ENCODE peak calls at places on chromosome 1, in five cellular contexts. W is adrenal gland, V is heart left ventricle, H is uterus, D is A549. X is an unnamed sample.

GRCh38 chr1:110634455-110635281 is 28.5 kb upstream of the KCNA2 start:
- DNase-seq in D (no peak), W (peak), V (peak), H (peak), X (peak)

GRCh38 chr1:25568834-25569598 is 25.6 kb downstream of the LDLRAP1 start:
- DNase-seq in D (peak), V (no peak), H (peak), W (peak), X (peak)

GRCh38 chr1:22428672-22429071 is 23.0 kb upstream of the ZBTB40 start:
- DNase-seq in D (peak), V (no peak), W (peak), H (no peak), X (no peak)

GRCh38 chr1:243658596-243659105 is 191.4 kb downstream of the AKT3 start:
- DNase-seq in V (no peak), D (no peak), H (no peak), W (no peak), X (no peak)

GRCh38 chr1:27522860-27523665 is 33.1 kb upstream of the WASF2 start:
- DNase-seq in D (peak), W (no peak), H (peak), V (peak), X (no peak)

GRCh38 chr1:225396357-225396756 is 31.5 kb downstream of the LBR start:
- DNase-seq in V (no peak), W (no peak), H (no peak), D (no peak), X (no peak)

GRCh38 chr1:31183927-31184554 is 55.6 kb downstream of the NKAIN1 start:
- DNase-seq in W (peak), D (peak), H (no peak), V (no peak), X (no peak)

GRCh38 chr1:40030528-40031135 is 9.9 kb upstream of the CAP1 start:
- DNase-seq in D (no peak), W (no peak), H (no peak), V (no peak), X (no peak)

GRCh38 chr1:217261636-217262035 is 369.3 kb downstream of the GPATCH2 start:
- DNase-seq in V (no peak), W (no peak), H (no peak), D (no peak), X (no peak)

GRCh38 chr1:206693592-206693991 is 8.9 kb downstream of the MAPKAPK2 start:
- DNase-seq in V (peak), W (peak), H (no peak), D (no peak), X (no peak)

GRCh38 chr1:85578321-85579295 is 2.0 kb upstream of the CCN1 start:
- DNase-seq in H (peak), V (no peak), W (no peak), D (peak), X (no peak)

GRCh38 chr1:190377294-190377693 is 100.4 kb downstream of the BRINP3 start:
- DNase-seq in V (no peak), D (no peak), H (no peak), W (no peak), X (no peak)

GRCh38 chr1:237232501-237232900 is 190.5 kb downstream of the RYR2 start:
- DNase-seq in V (no peak), W (no peak), D (no peak), H (no peak), X (no peak)

GRCh38 chr1:206850401-206850800 is 15.0 kb upstream of the IL20 start:
- DNase-seq in D (no peak), V (no peak), H (no peak), W (no peak), X (no peak)

GRCh38 chr1:116357487-116357886 is 15.6 kb upstream of the ATP1A1 start:
- DNase-seq in V (no peak), H (no peak), W (no peak), D (no peak), X (no peak)

GRCh38 chr1:243349128-243349527 is 93.3 kb downstream of the SDCCAG8 start:
- DNase-seq in D (no peak), V (no peak), W (no peak), H (no peak), X (no peak)

GRCh38 chr1:18553388-18553787 is 72.7 kb downstream of the KLHDC7A start:
- DNase-seq in H (no peak), V (no peak), D (no peak), W (no peak), X (no peak)

GRCh38 chr1:226919587-226919986 is 20.5 kb upstream of the COQ8A start:
- DNase-seq in W (no peak), V (no peak), D (no peak), H (no peak), X (no peak)

GRCh38 chr1:3716351-3716750 is 35.9 kb upstream of the CCDC27 start:
- DNase-seq in V (no peak), W (no peak), H (no peak), D (no peak), X (no peak)

GRCh38 chr1:21607549-21608529 is 61.3 kb downstream of the RAP1GAP start:
- DNase-seq in V (peak), D (peak), W (peak), H (peak), X (peak)

GRCh38 chr1:95927061-95927460 is 693.1 kb downstream of the RWDD3 start:
- DNase-seq in V (no peak), W (no peak), D (no peak), H (no peak), X (no peak)

GRCh38 chr1:38285807-38286530 is 239.4 kb upstream of the POU3F1 start:
- DNase-seq in W (no peak), D (no peak), H (no peak), V (no peak), X (no peak)

GRCh38 chr1:60427194-60427593 is 353.6 kb upstream of the C1orf87 start:
- DNase-seq in D (no peak), V (no peak), W (no peak), H (no peak), X (no peak)

GRCh38 chr1:176696109-176696508 is 233.1 kb downstream of the PAPPA2 start:
- DNase-seq in D (no peak), W (no peak), H (no peak), V (no peak), X (no peak)

GRCh38 chr1:214425101-214425500 is 126.3 kb downstream of the PTPN14 start:
- DNase-seq in V (no peak), W (no peak), H (no peak), D (no peak), X (no peak)

GRCh38 chr1:183567584-183567983 is 22.7 kb downstream of the NCF2 start:
- DNase-seq in H (no peak), V (peak), D (no peak), W (no peak), X (peak)

GRCh38 chr1:6614953-6615785 is 1.6 kb downstream of the PHF13 start:
- DNase-seq in D (no peak), H (no peak), W (no peak), V (no peak), X (no peak)

GRCh38 chr1:22709891-22710687 is 550 bp upstream of the EPHB2 start:
- DNase-seq in V (peak), H (peak), W (peak), D (peak), X (peak)

GRCh38 chr1:31645274-31645568 is 545 bp upstream of the PEF1 start:
- DNase-seq in V (no peak), W (no peak), H (no peak), D (no peak), X (no peak)

GRCh38 chr1:228650141-228650540 is 85.1 kb upstream of the RHOU start:
- DNase-seq in W (no peak), V (no peak), D (no peak), H (no peak), X (no peak)

GRCh38 chr1:41498391-41498790 is 13.9 kb upstream of the EDN2 start:
- DNase-seq in H (no peak), W (no peak), D (no peak), V (no peak), X (no peak)

GRCh38 chr1:13746342-13746741 is 46.4 kb downstream of the PRDM2 start:
- DNase-seq in H (no peak), W (no peak), D (no peak), V (no peak), X (no peak)

GRCh38 chr1:44112486-44112885 is 6.1 kb upstream of the KLF17 start:
- DNase-seq in D (no peak), H (no peak), W (peak), V (no peak), X (peak)

GRCh38 chr1:44111861-44112260 is 6.8 kb upstream of the KLF17 start:
- DNase-seq in W (no peak), H (no peak), V (no peak), D (no peak), X (no peak)

GRCh38 chr1:44110916-44111315 is 7.7 kb upstream of the KLF17 start:
- DNase-seq in D (no peak), H (no peak), W (no peak), V (no peak), X (no peak)

GRCh38 chr1:44113095-44113609 is 5.5 kb upstream of the KLF17 start:
- DNase-seq in V (no peak), H (no peak), W (no peak), D (no peak), X (no peak)

GRCh38 chr1:44114098-44114497 is 4.5 kb upstream of the KLF17 start:
- DNase-seq in V (no peak), H (no peak), D (no peak), W (no peak), X (no peak)
- TF ChIP-seq POLR2A in V (no peak), H (no peak), D (no peak), W (no peak), X (no peak)

DNA sequence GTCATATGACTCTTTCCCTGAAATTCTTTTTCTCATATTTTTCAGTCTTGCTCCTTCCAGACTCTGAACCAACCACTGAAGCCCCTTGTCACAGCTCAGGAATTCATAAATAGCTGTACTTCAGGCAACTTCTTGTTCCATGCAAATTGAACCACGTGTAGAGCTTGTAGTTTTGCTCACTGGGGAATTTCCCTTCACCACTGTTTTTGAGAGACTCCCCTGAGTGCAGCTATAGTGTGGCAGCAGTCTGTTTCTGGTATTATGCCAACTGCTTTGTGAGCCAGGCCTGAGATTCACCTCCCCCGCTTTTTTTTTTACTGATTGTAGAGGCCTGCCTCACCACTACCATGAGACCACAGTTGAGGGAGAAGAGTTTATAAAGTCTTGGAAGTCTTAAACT is 150.3 kb upstream of the SPAG17 start:
- DNase-seq in H (no peak), V (no peak), W (no peak), D (no peak), X (no peak)
- TF ChIP-seq POLR2A in H (no peak), V (no peak), W (no peak), D (no peak), X (no peak)

GRCh38 chr1:174159253-174160108 is at the start of gene RABGAP1L:
- DNase-seq in D (peak), W (peak), H (peak), V (peak), X (peak)
- TF ChIP-seq POLR2A in D (peak), W (peak), H (peak), V (peak), X (peak)

GRCh38 chr1:17128361-17128760 is 9.1 kb upstream of the PADI2 start:
- DNase-seq in H (no peak), D (peak), W (no peak), V (no peak), X (peak)
- TF ChIP-seq POLR2A in H (no peak), D (no peak), W (no peak), V (no peak), X (no peak)

GRCh38 chr1:218347316-218347712 is 2.2 kb downstream of the TGFB2 start:
- DNase-seq in H (peak), V (no peak), W (no peak), D (peak), X (no peak)

GRCh38 chr1:218347713-218348627 is 2.8 kb downstream of the TGFB2 start:
- DNase-seq in W (no peak), V (peak), D (peak), H (peak), X (no peak)

GRCh38 chr1:218344814-218345672 is at the start of gene TGFB2:
- DNase-seq in H (peak), W (peak), V (peak), D (peak), X (no peak)

GRCh38 chr1:218346391-218347204 is 1.5 kb downstream of the TGFB2 start:
- DNase-seq in H (peak), W (no peak), D (no peak), V (peak), X (no peak)

GRCh38 chr1:218345673-218346390 is 696 bp downstream of the TGFB2 start:
- DNase-seq in W (peak), V (peak), H (peak), D (peak), X (no peak)
- TF ChIP-seq POLR2A in W (no peak), V (no peak), H (peak), D (peak), X (peak)

DNA sequence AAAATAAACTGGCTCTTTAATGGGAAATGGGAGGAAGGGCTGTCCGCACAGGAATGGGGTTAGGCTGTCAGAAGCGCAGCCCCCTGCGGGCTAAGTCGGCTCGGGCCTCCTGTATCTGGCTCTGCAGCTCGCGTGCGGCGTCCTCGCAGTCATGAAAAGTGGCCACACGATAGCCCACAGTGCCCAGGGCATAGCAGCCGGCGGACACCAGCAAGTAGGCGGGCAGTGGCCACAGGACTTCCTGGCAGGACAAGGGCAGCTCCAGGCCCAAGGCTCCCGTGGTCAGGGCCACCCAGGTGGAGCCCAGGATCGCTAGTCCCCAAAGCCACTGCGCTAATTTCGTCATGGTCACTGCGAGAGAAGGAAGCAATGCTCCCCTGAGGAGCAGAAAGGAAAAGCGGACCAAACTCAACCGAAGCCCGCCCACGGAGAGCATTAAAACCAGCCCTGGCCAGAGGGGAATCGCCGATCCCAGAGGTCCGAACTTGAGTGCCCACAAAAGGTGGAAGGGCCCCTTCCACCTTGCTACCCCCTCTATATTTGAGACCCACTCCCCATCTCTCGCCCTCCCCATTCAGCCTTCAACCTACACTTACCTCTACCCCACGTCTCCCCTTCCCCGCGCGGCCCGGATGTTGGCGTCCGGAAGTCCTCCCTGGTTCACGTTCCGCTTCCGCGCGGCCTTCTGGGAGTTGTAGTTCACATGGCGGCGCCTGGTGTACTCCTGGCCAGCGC is at the start of gene DPM3:
- DNase-seq in D (peak), H (peak), V (peak), W (peak), X (peak)
- TF ChIP-seq POLR2A in D (peak), H (peak), V (no peak), W (peak), X (peak)

GRCh38 chr1:205631010-205631726 is 643 bp downstream of the ELK4 start:
- DNase-seq in V (peak), W (peak), H (peak), D (peak), X (peak)
- TF ChIP-seq POLR2A in V (no peak), W (peak), H (no peak), D (peak), X (no peak)

GRCh38 chr1:11802973-11803885 is 2.5 kb downstream of the MTHFR start:
- DNase-seq in V (peak), W (peak), D (no peak), H (peak), X (no peak)
- TF ChIP-seq POLR2A in V (no peak), W (peak), D (no peak), H (peak), X (peak)

X was measured in H54.